ENCODE peak calls at places on chromosomes 11 and 22, in five cellular contexts. One of them, this sample, is unnamed.
A peak's percentile ranks its signal among the peaks of the same experiment; 100 is the strongest.

GRCh38 chr22:46561435-46561905 is 24.1 kb upstream of the CELSR1 start:
- DNase-seq in D341Med: peak; percentile 84
- DNase-seq in cardiac muscle cell: no peak
- DNase-seq in colonic mucosa: no peak
- DNase-seq in brain microvascular endothelial cell: no peak
- DNase-seq in this sample: peak; percentile 45

GRCh38 chr11:98979212-98979611 is 41.5 kb upstream of the CNTN5 start:
- DNase-seq in brain microvascular endothelial cell: no peak
- DNase-seq in cardiac muscle cell: no peak
- DNase-seq in D341Med: no peak
- DNase-seq in colonic mucosa: no peak
- DNase-seq in this sample: no peak

GRCh38 chr11:2904153-2905052 is 18.8 kb upstream of the CDKN1C start:
- DNase-seq in brain microvascular endothelial cell: no peak
- DNase-seq in cardiac muscle cell: no peak
- DNase-seq in colonic mucosa: peak; percentile 96
- DNase-seq in D341Med: no peak
- DNase-seq in this sample: no peak

GRCh38 chr11:17568944-17569343 is 21.9 kb downstream of the OTOG start:
- DNase-seq in D341Med: no peak
- DNase-seq in colonic mucosa: no peak
- DNase-seq in cardiac muscle cell: no peak
- DNase-seq in brain microvascular endothelial cell: no peak
- DNase-seq in this sample: no peak

GRCh38 chr11:117843666-117844484 is 19.3 kb upstream of the FXYD2 start:
- DNase-seq in cardiac muscle cell: peak; percentile 77
- DNase-seq in colonic mucosa: peak; percentile 86
- DNase-seq in brain microvascular endothelial cell: peak; percentile 56
- DNase-seq in D341Med: peak; percentile 78
- DNase-seq in this sample: no peak

GRCh38 chr11:99739464-99740089 is 718.8 kb downstream of the CNTN5 start:
- DNase-seq in brain microvascular endothelial cell: peak; percentile 47
- DNase-seq in colonic mucosa: no peak
- DNase-seq in cardiac muscle cell: peak; percentile 68
- DNase-seq in D341Med: peak; percentile 37
- DNase-seq in this sample: no peak

GRCh38 chr22:21936151-21936778 is 16.4 kb downstream of the PPM1F start:
- DNase-seq in D341Med: no peak
- DNase-seq in cardiac muscle cell: no peak
- DNase-seq in colonic mucosa: no peak
- DNase-seq in brain microvascular endothelial cell: no peak
- DNase-seq in this sample: no peak

GRCh38 chr22:25419247-25420113 is 145.0 kb upstream of the GRK3 start:
- DNase-seq in cardiac muscle cell: peak; percentile 52
- DNase-seq in brain microvascular endothelial cell: peak; percentile 38
- DNase-seq in D341Med: no peak
- DNase-seq in colonic mucosa: peak; percentile 42
- DNase-seq in this sample: no peak

GRCh38 chr11:84227970-84228369 is 941.8 kb upstream of the CCDC90B start:
- DNase-seq in D341Med: no peak
- DNase-seq in brain microvascular endothelial cell: no peak
- DNase-seq in cardiac muscle cell: no peak
- DNase-seq in colonic mucosa: no peak
- DNase-seq in this sample: no peak

GRCh38 chr11:92627615-92628201 is 341.7 kb upstream of the MTNR1B start:
- DNase-seq in D341Med: no peak
- DNase-seq in brain microvascular endothelial cell: peak; percentile 90
- DNase-seq in colonic mucosa: no peak
- DNase-seq in cardiac muscle cell: no peak
- DNase-seq in this sample: no peak

GRCh38 chr11:1157645-1158591 is at the start of gene MUC5AC:
- DNase-seq in brain microvascular endothelial cell: no peak
- DNase-seq in colonic mucosa: peak; percentile 15
- DNase-seq in D341Med: peak; percentile 28
- DNase-seq in cardiac muscle cell: no peak
- DNase-seq in this sample: peak; percentile 53

GRCh38 chr11:57651408-57651807 is 1.7 kb upstream of the YPEL4 start:
- DNase-seq in D341Med: no peak
- DNase-seq in colonic mucosa: no peak
- DNase-seq in cardiac muscle cell: no peak
- DNase-seq in brain microvascular endothelial cell: no peak
- DNase-seq in this sample: no peak

GRCh38 chr11:119522609-119523008 is 99.6 kb upstream of the THY1 start:
- DNase-seq in colonic mucosa: no peak
- DNase-seq in D341Med: no peak
- DNase-seq in cardiac muscle cell: no peak
- DNase-seq in brain microvascular endothelial cell: no peak
- DNase-seq in this sample: no peak

GRCh38 chr11:278001-278951 is at the start of gene NLRP6:
- DNase-seq in cardiac muscle cell: no peak
- DNase-seq in colonic mucosa: no peak
- DNase-seq in brain microvascular endothelial cell: no peak
- DNase-seq in D341Med: peak; percentile 36
- DNase-seq in this sample: no peak

GRCh38 chr11:77821349-77821851 is 456 bp downstream of the AAMDC start:
- DNase-seq in colonic mucosa: peak; percentile 45
- DNase-seq in cardiac muscle cell: peak; percentile 55
- DNase-seq in D341Med: no peak
- DNase-seq in brain microvascular endothelial cell: peak; percentile 32
- DNase-seq in this sample: no peak

GRCh38 chr11:119377112-119377901 is 4.2 kb downstream of the USP2 start:
- DNase-seq in colonic mucosa: no peak
- DNase-seq in cardiac muscle cell: no peak
- DNase-seq in D341Med: no peak
- DNase-seq in brain microvascular endothelial cell: no peak
- DNase-seq in this sample: no peak

GRCh38 chr11:121352301-121352891 is 59.8 kb downstream of the SC5D start:
- DNase-seq in D341Med: no peak
- DNase-seq in brain microvascular endothelial cell: no peak
- DNase-seq in colonic mucosa: no peak
- DNase-seq in cardiac muscle cell: no peak
- DNase-seq in this sample: no peak